ENCODE peak calls at places on chromosome 14, in ten cellular contexts. Q, T, G, P, D, M, J, L, I and X are unnamed samples. For H3K36me3, the result is how much of the 10 kb centered on the place peaks cover.

GRCh38 chr14:61643546-61643945 is 51.8 kb upstream of the HIF1A start:
- DNase-seq in Q (no peak), T (peak), G (no peak), P (peak), D (no peak), M (no peak), J (no peak), L (no peak), I (no peak), X (no peak)

GRCh38 chr14:55712505-55712904 is 132.5 kb downstream of the KTN1 start:
- DNase-seq in Q (peak), T (no peak), G (peak), P (no peak), D (no peak), M (no peak), J (no peak), L (peak), I (no peak), X (no peak)

GRCh38 chr14:92122351-92122677 is 545 bp downstream of the CPSF2 start:
- DNase-seq in Q (peak), T (peak), G (no peak), P (peak), D (no peak), M (no peak), J (peak), L (no peak), I (peak), X (no peak)

GRCh38 chr14:75979071-75979571 is 2.7 kb downstream of the TGFB3 start:
- DNase-seq in Q (no peak), T (peak), G (peak), P (peak), D (no peak), M (no peak), J (no peak), L (peak), I (peak), X (no peak)

GRCh38 chr14:58479975-58480374 is 52.5 kb downstream of the KIAA0586 start:
- DNase-seq in Q (no peak), T (no peak), G (no peak), P (peak), D (no peak), M (no peak), J (no peak), L (no peak), I (no peak), X (no peak)

GRCh38 chr14:64656986-64657385 is 47.2 kb upstream of the PLEKHG3 start:
- DNase-seq in Q (no peak), T (no peak), G (peak), P (no peak), D (no peak), M (peak), J (no peak), L (peak), I (no peak), X (no peak)

GRCh38 chr14:31229638-31230229 is 22.1 kb upstream of the HECTD1 start:
- DNase-seq in Q (peak), T (peak), G (peak), P (no peak), D (peak), M (peak), J (peak), L (peak), I (no peak), X (no peak)

GRCh38 chr14:51950007-51950406 is 39.3 kb upstream of the RTRAF start:
- DNase-seq in Q (no peak), T (no peak), G (no peak), P (no peak), D (no peak), M (no peak), J (no peak), L (no peak), I (no peak), X (no peak)

GRCh38 chr14:100586520-100587247 is 533 bp downstream of the BEGAIN start:
- DNase-seq in Q (peak), T (peak), G (peak), P (no peak), D (no peak), M (peak), J (no peak), L (peak), I (peak), X (no peak)

GRCh38 chr14:69987416-69988144 is 108.4 kb downstream of the SMOC1 start:
- DNase-seq in Q (no peak), T (no peak), G (no peak), P (no peak), D (no peak), M (no peak), J (peak), L (no peak), I (no peak), X (no peak)

GRCh38 chr14:68240388-68240787 is 420.8 kb downstream of the RAD51B start:
- DNase-seq in Q (peak), T (no peak), G (no peak), P (no peak), D (no peak), M (no peak), J (no peak), L (no peak), I (no peak), X (no peak)

GRCh38 chr14:80535171-80535570 is 323.9 kb upstream of the DIO2 start:
- DNase-seq in Q (no peak), T (no peak), G (no peak), P (no peak), D (no peak), M (no peak), J (no peak), L (no peak), I (peak), X (no peak)

GRCh38 chr14:39372656-39373055 is 59.6 kb downstream of the FBXO33 start:
- DNase-seq in Q (no peak), T (peak), G (no peak), P (no peak), D (no peak), M (no peak), J (no peak), L (no peak), I (no peak), X (no peak)

GRCh38 chr14:50089213-50089612 is 27.2 kb downstream of the VCPKMT start:
- DNase-seq in Q (no peak), T (no peak), G (no peak), P (no peak), D (no peak), M (no peak), J (no peak), L (no peak), I (no peak), X (peak)

GRCh38 chr14:36524874-36525745 is 5.1 kb upstream of the NKX2-1 start:
- DNase-seq in Q (no peak), T (no peak), G (peak), P (no peak), D (peak), M (no peak), J (peak), L (peak), I (peak), X (no peak)

GRCh38 chr14:68692916-68693771 is 99.7 kb downstream of the ZFP36L1 start:
- DNase-seq in Q (no peak), T (peak), G (no peak), P (no peak), D (no peak), M (peak), J (no peak), L (no peak), I (no peak), X (no peak)

GRCh38 chr14:31090872-31091764 is 64.9 kb upstream of the STRN3 start:
- DNase-seq in Q (peak), T (peak), G (no peak), P (no peak), D (peak), M (peak), J (no peak), L (peak), I (no peak), X (no peak)

GRCh38 chr14:89391123-89391522 is 25.9 kb downstream of the FOXN3 start:
- DNase-seq in Q (no peak), T (peak), G (no peak), P (no peak), D (no peak), M (no peak), J (no peak), L (no peak), I (no peak), X (no peak)

GRCh38 chr14:91872517-91873470 is 5.5 kb upstream of the TC2N start:
- DNase-seq in Q (peak), T (peak), G (peak), P (peak), D (peak), M (peak), J (no peak), L (peak), I (no peak), X (peak)

GRCh38 chr14:90109858-90110257 is 48.1 kb downstream of the KCNK13 start:
- DNase-seq in Q (no peak), T (no peak), G (no peak), P (no peak), D (no peak), M (no peak), J (no peak), L (no peak), I (no peak), X (no peak)

GRCh38 chr14:22598099-22598895 is at the start of gene ABHD4:
- DNase-seq in Q (peak), T (peak), G (peak), P (peak), D (peak), M (peak), J (peak), L (peak), I (peak), X (peak)

GRCh38 chr14:83470466-83470865 is 1936.8 kb upstream of the SEL1L start:
- DNase-seq in Q (no peak), T (no peak), G (no peak), P (no peak), D (no peak), M (no peak), J (no peak), L (no peak), I (no peak), X (no peak)

GRCh38 chr14:70934084-70934483 is 26.8 kb downstream of the PCNX1 start:
- DNase-seq in Q (no peak), T (no peak), G (no peak), P (no peak), D (no peak), M (no peak), J (no peak), L (no peak), I (no peak), X (no peak)

GRCh38 chr14:60093606-60094005 is 1.9 kb downstream of the PCNX4 start:
- DNase-seq in Q (no peak), T (peak), G (no peak), P (no peak), D (no peak), M (no peak), J (no peak), L (no peak), I (no peak), X (no peak)

GRCh38 chr14:96698846-96699543 is 98.2 kb upstream of the VRK1 start:
- DNase-seq in Q (no peak), T (no peak), G (no peak), P (no peak), D (no peak), M (no peak), J (no peak), L (no peak), I (no peak), X (no peak)

GRCh38 chr14:100221419-100222218 is 17.3 kb upstream of the YY1 start:
- DNase-seq in Q (peak), T (peak), G (no peak), P (peak), D (peak), M (peak), J (peak), L (peak), I (peak), X (peak)

GRCh38 chr14:101835166-101835557 is 73.7 kb downstream of the PPP2R5C start:
- DNase-seq in Q (no peak), T (peak), G (no peak), P (no peak), D (no peak), M (no peak), J (no peak), L (no peak), I (no peak), X (no peak)
- H3K36me3 ChIP-seq in Q (under half), T (under half), G (under half), P (under half), D (under half), M (under half), J (under half), L (under half), I (under half), X (under half)

DNA sequence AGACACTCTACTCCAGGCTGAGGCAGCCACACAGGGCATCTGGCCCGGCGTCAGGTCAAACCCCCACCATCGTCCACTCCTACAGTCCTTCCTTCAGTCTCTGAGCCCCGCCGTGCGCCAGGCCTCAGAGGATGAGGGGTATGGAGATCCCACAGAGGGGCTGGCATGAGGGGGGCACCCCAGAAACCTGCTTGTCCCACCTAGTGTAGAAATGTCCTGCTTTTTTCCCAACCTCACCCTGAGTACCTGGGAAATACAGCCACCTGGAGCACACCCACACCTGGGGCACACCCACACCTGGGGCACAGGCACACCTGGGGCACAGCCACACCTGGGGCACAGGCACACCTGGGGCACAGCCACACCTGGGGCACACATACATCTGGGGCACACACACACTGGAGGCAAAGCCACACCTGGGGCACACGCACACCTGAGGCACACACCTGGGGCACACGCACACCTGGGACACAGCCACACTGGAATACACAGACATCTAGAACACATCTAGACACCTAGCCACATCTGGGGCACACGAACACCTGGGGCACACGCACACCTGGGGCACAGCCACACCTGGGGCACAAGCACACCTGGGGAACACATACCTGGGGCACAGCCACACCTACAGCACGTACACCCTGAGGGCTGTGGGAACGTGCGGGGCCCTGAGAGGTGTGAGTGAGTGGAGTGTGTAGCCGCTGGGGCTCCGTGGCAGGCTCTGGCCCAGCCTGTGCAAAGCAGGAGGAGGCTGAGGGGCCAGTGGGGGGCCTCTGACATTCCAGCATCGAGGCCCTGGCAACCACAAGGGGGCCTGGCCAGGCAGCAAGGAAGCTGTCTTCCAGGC is 18.4 kb downstream of the AKT1 start:
- DNase-seq in Q (no peak), T (no peak), G (no peak), P (no peak), D (no peak), M (no peak), J (no peak), L (no peak), I (peak), X (no peak)
- H3K27ac ChIP-seq in Q (no peak), T (no peak), G (no peak), P (no peak), D (no peak), M (no peak), J (no peak), L (no peak), I (peak), X (no peak)

GRCh38 chr14:24309538-24310386 is at the start of gene LTB4R2:
- DNase-seq in Q (no peak), T (no peak), G (no peak), P (no peak), D (no peak), M (peak), J (no peak), L (no peak), I (no peak), X (no peak)
- H3K4me3 ChIP-seq in Q (peak), T (no peak), G (peak), P (no peak), D (peak), M (peak), J (no peak), L (no peak), I (no peak), X (peak)

DNA sequence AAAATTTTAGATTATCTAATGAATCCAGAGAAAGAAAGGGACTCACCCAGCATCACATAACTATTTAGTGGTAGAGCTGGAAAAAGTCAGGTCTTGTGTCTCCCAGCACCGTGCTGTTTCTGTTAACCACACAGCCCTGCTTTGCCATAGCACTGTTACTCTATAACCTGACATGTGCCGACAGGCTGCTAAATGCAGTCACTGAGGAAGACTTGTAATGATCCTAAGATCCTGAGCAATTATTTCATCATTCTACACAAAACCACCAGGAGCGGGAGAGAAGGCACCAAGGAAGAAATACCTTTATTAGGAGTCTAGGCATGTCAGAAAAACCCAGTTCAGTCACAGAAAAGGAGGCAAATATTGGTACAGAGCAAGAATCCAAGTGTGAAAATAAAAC is 3.1 kb upstream of the NOXRED1 start:
- DNase-seq in Q (no peak), T (no peak), G (no peak), P (no peak), D (no peak), M (peak), J (no peak), L (no peak), I (no peak), X (no peak)
- H3K36me3 ChIP-seq in Q (under half), T (under half), G (half or more), P (half or more), D (half or more), M (under half), J (under half), L (under half), I (half or more), X (under half)

GRCh38 chr14:21050597-21050996 is 7.0 kb upstream of the RNASE8 start:
- DNase-seq in Q (no peak), T (no peak), G (no peak), P (no peak), D (no peak), M (no peak), J (no peak), L (no peak), I (no peak), X (no peak)
- H3K27ac ChIP-seq in Q (no peak), T (no peak), G (no peak), P (no peak), D (no peak), M (no peak), J (no peak), L (no peak), I (no peak), X (no peak)

GRCh38 chr14:35337557-35338255 is 45.5 kb downstream of the PSMA6 start:
- DNase-seq in Q (peak), T (no peak), G (no peak), P (no peak), D (peak), M (peak), J (no peak), L (no peak), I (no peak), X (no peak)
- H3K4me3 ChIP-seq in Q (no peak), T (no peak), G (no peak), P (no peak), D (no peak), M (no peak), J (no peak), L (no peak), I (no peak), X (no peak)

GRCh38 chr14:24240110-24240918 is 2.1 kb downstream of the TINF2 start:
- DNase-seq in Q (no peak), T (no peak), G (no peak), P (no peak), D (no peak), M (no peak), J (no peak), L (no peak), I (no peak), X (no peak)
- H3K36me3 ChIP-seq in Q (under half), T (under half), G (half or more), P (half or more), D (under half), M (under half), J (under half), L (under half), I (under half), X (half or more)

GRCh38 chr14:102517412-102518062 is 8.0 kb upstream of the ANKRD9 start:
- DNase-seq in Q (no peak), T (no peak), G (no peak), P (no peak), D (no peak), M (no peak), J (no peak), L (no peak), I (no peak), X (no peak)
- H3K27ac ChIP-seq in Q (peak), T (no peak), G (no peak), P (no peak), D (no peak), M (no peak), J (no peak), L (peak), I (no peak), X (no peak)

GRCh38 chr14:63205281-63205575 is 985 bp downstream of the RHOJ start:
- DNase-seq in Q (no peak), T (peak), G (no peak), P (no peak), D (no peak), M (no peak), J (no peak), L (no peak), I (no peak), X (no peak)
- H3K4me3 ChIP-seq in Q (no peak), T (peak), G (peak), P (no peak), D (peak), M (peak), J (no peak), L (no peak), I (no peak), X (no peak)